ENCODE peak calls at places on chromosomes 13 and 19, in ten cellular contexts. One of them, this sample, is unnamed.

GRCh38 chr19:35608250-35608649 is 4.3 kb upstream of the HAUS5 start:
- DNase-seq in GM20000: no peak
- DNase-seq in mucosa of gallbladder: no peak
- DNase-seq in naive B cell: peak
- DNase-seq in HS-5: no peak
- DNase-seq in mesenteric fat pad: no peak
- DNase-seq in psoas muscle: no peak
- DNase-seq in GM23248: no peak
- DNase-seq in posterior cingulate gyrus: no peak
- DNase-seq in anterior cingulate cortex: no peak
- DNase-seq in this sample: no peak

GRCh38 chr19:3599776-3600183 is 6.9 kb downstream of the TBXA2R start:
- DNase-seq in naive B cell: no peak
- DNase-seq in posterior cingulate gyrus: no peak
- DNase-seq in psoas muscle: no peak
- DNase-seq in mesenteric fat pad: no peak
- DNase-seq in GM20000: no peak
- DNase-seq in GM23248: no peak
- DNase-seq in mucosa of gallbladder: no peak
- DNase-seq in anterior cingulate cortex: no peak
- DNase-seq in HS-5: no peak
- DNase-seq in this sample: no peak

GRCh38 chr19:36215276-36216171 is 618 bp downstream of the ZNF146 start:
- DNase-seq in mucosa of gallbladder: no peak
- DNase-seq in GM23248: peak
- DNase-seq in psoas muscle: no peak
- DNase-seq in GM20000: no peak
- DNase-seq in posterior cingulate gyrus: no peak
- DNase-seq in naive B cell: no peak
- DNase-seq in mesenteric fat pad: no peak
- DNase-seq in HS-5: no peak
- DNase-seq in anterior cingulate cortex: no peak
- DNase-seq in this sample: no peak

GRCh38 chr13:27043013-27043412 is 128.6 kb downstream of the USP12 start:
- DNase-seq in HS-5: peak
- DNase-seq in naive B cell: no peak
- DNase-seq in posterior cingulate gyrus: peak
- DNase-seq in GM23248: peak
- DNase-seq in mesenteric fat pad: no peak
- DNase-seq in anterior cingulate cortex: peak
- DNase-seq in GM20000: no peak
- DNase-seq in mucosa of gallbladder: no peak
- DNase-seq in psoas muscle: no peak
- DNase-seq in this sample: peak

GRCh38 chr19:47310819-47311218 is 1.2 kb downstream of the C5AR1 start:
- DNase-seq in HS-5: no peak
- DNase-seq in mucosa of gallbladder: no peak
- DNase-seq in anterior cingulate cortex: no peak
- DNase-seq in GM23248: peak
- DNase-seq in mesenteric fat pad: no peak
- DNase-seq in GM20000: no peak
- DNase-seq in posterior cingulate gyrus: peak
- DNase-seq in psoas muscle: no peak
- DNase-seq in naive B cell: no peak
- DNase-seq in this sample: no peak

GRCh38 chr19:13154911-13155471 is 4.8 kb downstream of the IER2 start:
- DNase-seq in psoas muscle: peak
- DNase-seq in posterior cingulate gyrus: no peak
- DNase-seq in naive B cell: peak
- DNase-seq in GM20000: peak
- DNase-seq in GM23248: peak
- DNase-seq in anterior cingulate cortex: peak
- DNase-seq in mucosa of gallbladder: peak
- DNase-seq in mesenteric fat pad: no peak
- DNase-seq in HS-5: no peak
- DNase-seq in this sample: no peak

GRCh38 chr19:40613669-40614594 is 12.8 kb downstream of the LTBP4 start:
- DNase-seq in posterior cingulate gyrus: no peak
- DNase-seq in mucosa of gallbladder: peak
- DNase-seq in HS-5: no peak
- DNase-seq in GM20000: peak
- DNase-seq in naive B cell: peak
- DNase-seq in psoas muscle: peak
- DNase-seq in GM23248: peak
- DNase-seq in mesenteric fat pad: no peak
- DNase-seq in anterior cingulate cortex: no peak
- DNase-seq in this sample: no peak

GRCh38 chr13:95603887-95604533 is 40.5 kb downstream of the DZIP1 start:
- DNase-seq in posterior cingulate gyrus: no peak
- DNase-seq in psoas muscle: no peak
- DNase-seq in HS-5: no peak
- DNase-seq in naive B cell: no peak
- DNase-seq in mucosa of gallbladder: peak
- DNase-seq in GM23248: peak
- DNase-seq in GM20000: no peak
- DNase-seq in anterior cingulate cortex: peak
- DNase-seq in mesenteric fat pad: no peak
- DNase-seq in this sample: peak

GRCh38 chr19:38665219-38665931 is 17.9 kb downstream of the ACTN4 start:
- DNase-seq in anterior cingulate cortex: no peak
- DNase-seq in GM20000: no peak
- DNase-seq in psoas muscle: peak
- DNase-seq in posterior cingulate gyrus: no peak
- DNase-seq in HS-5: no peak
- DNase-seq in GM23248: peak
- DNase-seq in naive B cell: no peak
- DNase-seq in mucosa of gallbladder: no peak
- DNase-seq in mesenteric fat pad: no peak
- DNase-seq in this sample: no peak

GRCh38 chr19:49182848-49183375 is 25.3 kb downstream of the TRPM4 start:
- DNase-seq in mucosa of gallbladder: no peak
- DNase-seq in naive B cell: no peak
- DNase-seq in psoas muscle: no peak
- DNase-seq in posterior cingulate gyrus: no peak
- DNase-seq in GM23248: no peak
- DNase-seq in HS-5: no peak
- DNase-seq in mesenteric fat pad: no peak
- DNase-seq in GM20000: no peak
- DNase-seq in anterior cingulate cortex: no peak
- DNase-seq in this sample: no peak

GRCh38 chr13:110628477-110628793 is 13.1 kb downstream of the NAXD start:
- DNase-seq in mucosa of gallbladder: peak
- DNase-seq in GM23248: no peak
- DNase-seq in posterior cingulate gyrus: no peak
- DNase-seq in anterior cingulate cortex: no peak
- DNase-seq in mesenteric fat pad: no peak
- DNase-seq in HS-5: no peak
- DNase-seq in psoas muscle: no peak
- DNase-seq in naive B cell: no peak
- DNase-seq in GM20000: no peak
- DNase-seq in this sample: no peak

GRCh38 chr13:110433014-110433413 is 125.9 kb downstream of the COL4A2 start:
- DNase-seq in GM20000: no peak
- DNase-seq in mesenteric fat pad: peak
- DNase-seq in anterior cingulate cortex: no peak
- DNase-seq in GM23248: no peak
- DNase-seq in posterior cingulate gyrus: no peak
- DNase-seq in naive B cell: no peak
- DNase-seq in psoas muscle: peak
- DNase-seq in mucosa of gallbladder: no peak
- DNase-seq in HS-5: no peak
- DNase-seq in this sample: no peak

This sample was measured in astrocyte of the cerebellum.